ENCODE peak calls at places on chromosomes 2 and 18, in ten cellular contexts. One of them, this sample, is unnamed. For H3K4me1, the result is how much of the 10 kb centered on the place peaks cover.

GRCh38 chr2:158999458-158999857 is 31.0 kb downstream of the TANC1 start:
- DNase-seq in OCI-LY7: no peak
- DNase-seq in aorta: no peak
- DNase-seq in Panc1: no peak
- DNase-seq in neural progenitor cell: no peak
- DNase-seq in thyroid gland: no peak
- DNase-seq in ovary: no peak
- DNase-seq in fibroblast of lung: peak
- DNase-seq in SJSA1: no peak
- DNase-seq in CD8-positive, alpha-beta memory T cell: no peak
- DNase-seq in this sample: no peak

GRCh38 chr18:8480506-8481328 is 128.5 kb upstream of the RAB12 start:
- DNase-seq in aorta: no peak
- DNase-seq in OCI-LY7: peak
- DNase-seq in SJSA1: peak
- DNase-seq in Panc1: peak
- DNase-seq in ovary: peak
- DNase-seq in thyroid gland: peak
- DNase-seq in CD8-positive, alpha-beta memory T cell: no peak
- DNase-seq in fibroblast of lung: peak
- DNase-seq in neural progenitor cell: peak
- DNase-seq in this sample: peak

GRCh38 chr18:27845897-27846296 is 331.0 kb downstream of the CDH2 start:
- DNase-seq in aorta: no peak
- DNase-seq in OCI-LY7: no peak
- DNase-seq in SJSA1: no peak
- DNase-seq in fibroblast of lung: peak
- DNase-seq in Panc1: no peak
- DNase-seq in CD8-positive, alpha-beta memory T cell: no peak
- DNase-seq in ovary: no peak
- DNase-seq in neural progenitor cell: no peak
- DNase-seq in thyroid gland: no peak
- DNase-seq in this sample: no peak

GRCh38 chr2:181924336-181924735 is 32.8 kb downstream of the ITPRID2 start:
- DNase-seq in SJSA1: no peak
- DNase-seq in aorta: no peak
- DNase-seq in ovary: no peak
- DNase-seq in fibroblast of lung: no peak
- DNase-seq in neural progenitor cell: peak
- DNase-seq in thyroid gland: no peak
- DNase-seq in OCI-LY7: no peak
- DNase-seq in Panc1: no peak
- DNase-seq in CD8-positive, alpha-beta memory T cell: no peak
- DNase-seq in this sample: no peak

GRCh38 chr2:240960963-240961876 is 37.2 kb upstream of the SNED1 start:
- DNase-seq in aorta: peak
- DNase-seq in fibroblast of lung: no peak
- DNase-seq in ovary: no peak
- DNase-seq in neural progenitor cell: no peak
- DNase-seq in OCI-LY7: no peak
- DNase-seq in Panc1: no peak
- DNase-seq in CD8-positive, alpha-beta memory T cell: no peak
- DNase-seq in thyroid gland: no peak
- DNase-seq in SJSA1: peak
- DNase-seq in this sample: no peak

GRCh38 chr2:130187268-130187667 is 5.2 kb downstream of the MZT2B start:
- DNase-seq in OCI-LY7: no peak
- DNase-seq in CD8-positive, alpha-beta memory T cell: no peak
- DNase-seq in aorta: no peak
- DNase-seq in ovary: no peak
- DNase-seq in SJSA1: no peak
- DNase-seq in Panc1: no peak
- DNase-seq in fibroblast of lung: no peak
- DNase-seq in thyroid gland: no peak
- DNase-seq in neural progenitor cell: no peak
- DNase-seq in this sample: no peak

GRCh38 chr2:231708773-231709635 is 679 bp downstream of the PTMA start:
- DNase-seq in thyroid gland: peak
- DNase-seq in ovary: peak
- DNase-seq in neural progenitor cell: peak
- DNase-seq in aorta: peak
- DNase-seq in CD8-positive, alpha-beta memory T cell: peak
- DNase-seq in OCI-LY7: peak
- DNase-seq in fibroblast of lung: peak
- DNase-seq in Panc1: no peak
- DNase-seq in SJSA1: peak
- DNase-seq in this sample: no peak

GRCh38 chr2:44364604-44365003 is 2.9 kb downstream of the CAMKMT start:
- DNase-seq in thyroid gland: no peak
- DNase-seq in SJSA1: no peak
- DNase-seq in ovary: no peak
- DNase-seq in Panc1: no peak
- DNase-seq in aorta: no peak
- DNase-seq in OCI-LY7: no peak
- DNase-seq in CD8-positive, alpha-beta memory T cell: no peak
- DNase-seq in neural progenitor cell: no peak
- DNase-seq in fibroblast of lung: no peak
- DNase-seq in this sample: no peak

GRCh38 chr2:68423966-68424650 is 43.0 kb downstream of the FBXO48 start:
- DNase-seq in SJSA1: no peak
- DNase-seq in CD8-positive, alpha-beta memory T cell: peak
- DNase-seq in neural progenitor cell: no peak
- DNase-seq in Panc1: no peak
- DNase-seq in ovary: no peak
- DNase-seq in aorta: no peak
- DNase-seq in fibroblast of lung: no peak
- DNase-seq in thyroid gland: no peak
- DNase-seq in OCI-LY7: peak
- DNase-seq in this sample: no peak

GRCh38 chr2:68418855-68419254 is 48.2 kb downstream of the FBXO48 start:
- DNase-seq in neural progenitor cell: peak
- DNase-seq in SJSA1: no peak
- DNase-seq in fibroblast of lung: no peak
- DNase-seq in aorta: no peak
- DNase-seq in thyroid gland: no peak
- DNase-seq in Panc1: no peak
- DNase-seq in CD8-positive, alpha-beta memory T cell: no peak
- DNase-seq in OCI-LY7: peak
- DNase-seq in ovary: no peak
- DNase-seq in this sample: no peak

GRCh38 chr2:68418419-68418818 is 48.7 kb downstream of the FBXO48 start:
- DNase-seq in CD8-positive, alpha-beta memory T cell: no peak
- DNase-seq in Panc1: no peak
- DNase-seq in fibroblast of lung: no peak
- DNase-seq in aorta: no peak
- DNase-seq in thyroid gland: no peak
- DNase-seq in SJSA1: no peak
- DNase-seq in ovary: no peak
- DNase-seq in OCI-LY7: no peak
- DNase-seq in neural progenitor cell: no peak
- DNase-seq in this sample: no peak

GRCh38 chr2:68417931-68418330 is 49.2 kb downstream of the FBXO48 start:
- DNase-seq in Panc1: no peak
- DNase-seq in neural progenitor cell: no peak
- DNase-seq in thyroid gland: no peak
- DNase-seq in OCI-LY7: no peak
- DNase-seq in fibroblast of lung: no peak
- DNase-seq in aorta: no peak
- DNase-seq in CD8-positive, alpha-beta memory T cell: no peak
- DNase-seq in ovary: no peak
- DNase-seq in SJSA1: no peak
- DNase-seq in this sample: no peak

GRCh38 chr2:68420254-68420910 is 46.7 kb downstream of the FBXO48 start:
- DNase-seq in aorta: no peak
- DNase-seq in SJSA1: no peak
- DNase-seq in OCI-LY7: peak
- DNase-seq in ovary: no peak
- DNase-seq in Panc1: no peak
- DNase-seq in thyroid gland: no peak
- DNase-seq in CD8-positive, alpha-beta memory T cell: no peak
- DNase-seq in fibroblast of lung: no peak
- DNase-seq in neural progenitor cell: no peak
- DNase-seq in this sample: no peak
- H3K4me1 ChIP-seq in aorta: under half
- H3K4me1 ChIP-seq in SJSA1: under half
- H3K4me1 ChIP-seq in OCI-LY7: half or more
- H3K4me1 ChIP-seq in ovary: under half
- H3K4me1 ChIP-seq in Panc1: under half
- H3K4me1 ChIP-seq in thyroid gland: under half
- H3K4me1 ChIP-seq in CD8-positive, alpha-beta memory T cell: under half
- H3K4me1 ChIP-seq in fibroblast of lung: under half
- H3K4me1 ChIP-seq in neural progenitor cell: under half
- H3K4me1 ChIP-seq in this sample: under half

DNA sequence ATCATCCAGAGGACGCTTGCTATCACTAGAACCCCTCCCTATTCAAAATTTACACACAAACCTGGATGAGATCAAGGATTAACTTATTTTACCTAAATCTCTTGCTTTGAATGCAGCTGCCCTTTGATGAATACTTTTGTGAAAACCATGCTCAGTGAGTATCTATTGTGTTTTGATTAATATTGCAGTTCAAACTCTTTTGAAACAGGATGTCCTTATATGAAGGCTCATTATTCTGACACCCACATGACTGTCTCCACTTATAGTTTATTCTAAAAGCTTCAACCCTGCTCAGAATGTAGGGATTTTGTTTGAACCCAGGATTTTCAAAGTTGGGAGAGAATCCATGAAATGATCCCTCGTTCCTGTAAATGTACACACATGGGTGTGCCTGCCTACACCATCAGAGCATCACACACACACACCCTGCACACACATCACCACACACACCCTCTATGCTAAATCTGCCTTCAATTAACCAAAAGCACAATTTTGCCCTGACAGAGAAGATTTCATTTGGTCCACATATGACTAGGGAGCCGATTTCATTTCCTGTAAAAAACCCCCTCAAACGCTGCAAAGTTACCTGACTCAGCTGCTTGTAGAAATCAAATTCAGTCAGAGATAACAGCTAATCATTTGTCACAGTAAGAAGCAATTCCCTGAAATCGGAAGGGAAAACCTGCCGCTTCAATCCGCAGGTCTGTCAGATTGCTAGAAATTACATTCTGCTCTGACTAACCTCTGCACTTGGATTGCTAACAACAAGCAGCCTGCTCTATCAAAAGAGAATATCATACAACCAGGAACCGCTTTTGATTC is 65.2 kb downstream of the ZEB2 start:
- DNase-seq in aorta: no peak
- DNase-seq in ovary: no peak
- DNase-seq in fibroblast of lung: no peak
- DNase-seq in Panc1: no peak
- DNase-seq in neural progenitor cell: no peak
- DNase-seq in OCI-LY7: no peak
- DNase-seq in thyroid gland: no peak
- DNase-seq in SJSA1: no peak
- DNase-seq in CD8-positive, alpha-beta memory T cell: no peak
- DNase-seq in this sample: no peak
- H3K4me1 ChIP-seq in aorta: under half
- H3K4me1 ChIP-seq in ovary: under half
- H3K4me1 ChIP-seq in fibroblast of lung: under half
- H3K4me1 ChIP-seq in Panc1: under half
- H3K4me1 ChIP-seq in neural progenitor cell: half or more
- H3K4me1 ChIP-seq in OCI-LY7: under half
- H3K4me1 ChIP-seq in thyroid gland: under half
- H3K4me1 ChIP-seq in SJSA1: half or more
- H3K4me1 ChIP-seq in CD8-positive, alpha-beta memory T cell: under half
- H3K4me1 ChIP-seq in this sample: under half

GRCh38 chr2:134924912-134925311 is 6.3 kb downstream of the CCNT2 start:
- DNase-seq in aorta: no peak
- DNase-seq in neural progenitor cell: no peak
- DNase-seq in ovary: no peak
- DNase-seq in Panc1: no peak
- DNase-seq in thyroid gland: no peak
- DNase-seq in CD8-positive, alpha-beta memory T cell: no peak
- DNase-seq in fibroblast of lung: no peak
- DNase-seq in OCI-LY7: no peak
- DNase-seq in SJSA1: no peak
- DNase-seq in this sample: no peak
- H3K4me1 ChIP-seq in aorta: under half
- H3K4me1 ChIP-seq in neural progenitor cell: under half
- H3K4me1 ChIP-seq in ovary: under half
- H3K4me1 ChIP-seq in Panc1: under half
- H3K4me1 ChIP-seq in thyroid gland: under half
- H3K4me1 ChIP-seq in CD8-positive, alpha-beta memory T cell: half or more
- H3K4me1 ChIP-seq in fibroblast of lung: under half
- H3K4me1 ChIP-seq in OCI-LY7: under half
- H3K4me1 ChIP-seq in SJSA1: under half
- H3K4me1 ChIP-seq in this sample: under half

GRCh38 chr2:27072950-27073349 is 1.5 kb upstream of the OST4 start:
- DNase-seq in fibroblast of lung: peak
- DNase-seq in Panc1: no peak
- DNase-seq in aorta: peak
- DNase-seq in CD8-positive, alpha-beta memory T cell: no peak
- DNase-seq in SJSA1: no peak
- DNase-seq in OCI-LY7: no peak
- DNase-seq in neural progenitor cell: no peak
- DNase-seq in ovary: no peak
- DNase-seq in thyroid gland: no peak
- DNase-seq in this sample: no peak

GRCh38 chr2:27073782-27074181 is 2.3 kb upstream of the OST4 start:
- DNase-seq in SJSA1: no peak
- DNase-seq in ovary: no peak
- DNase-seq in Panc1: no peak
- DNase-seq in neural progenitor cell: no peak
- DNase-seq in OCI-LY7: no peak
- DNase-seq in CD8-positive, alpha-beta memory T cell: no peak
- DNase-seq in aorta: no peak
- DNase-seq in thyroid gland: no peak
- DNase-seq in fibroblast of lung: no peak
- DNase-seq in this sample: no peak

GRCh38 chr2:27076323-27076722 is 2.1 kb upstream of the EMILIN1 start:
- DNase-seq in OCI-LY7: no peak
- DNase-seq in aorta: no peak
- DNase-seq in SJSA1: no peak
- DNase-seq in Panc1: no peak
- DNase-seq in thyroid gland: no peak
- DNase-seq in fibroblast of lung: no peak
- DNase-seq in CD8-positive, alpha-beta memory T cell: no peak
- DNase-seq in neural progenitor cell: no peak
- DNase-seq in ovary: no peak
- DNase-seq in this sample: no peak

GRCh38 chr2:27077231-27077630 is 1.2 kb upstream of the EMILIN1 start:
- DNase-seq in thyroid gland: no peak
- DNase-seq in neural progenitor cell: no peak
- DNase-seq in Panc1: no peak
- DNase-seq in CD8-positive, alpha-beta memory T cell: no peak
- DNase-seq in SJSA1: no peak
- DNase-seq in ovary: peak
- DNase-seq in fibroblast of lung: no peak
- DNase-seq in aorta: no peak
- DNase-seq in OCI-LY7: peak
- DNase-seq in this sample: no peak

DNA sequence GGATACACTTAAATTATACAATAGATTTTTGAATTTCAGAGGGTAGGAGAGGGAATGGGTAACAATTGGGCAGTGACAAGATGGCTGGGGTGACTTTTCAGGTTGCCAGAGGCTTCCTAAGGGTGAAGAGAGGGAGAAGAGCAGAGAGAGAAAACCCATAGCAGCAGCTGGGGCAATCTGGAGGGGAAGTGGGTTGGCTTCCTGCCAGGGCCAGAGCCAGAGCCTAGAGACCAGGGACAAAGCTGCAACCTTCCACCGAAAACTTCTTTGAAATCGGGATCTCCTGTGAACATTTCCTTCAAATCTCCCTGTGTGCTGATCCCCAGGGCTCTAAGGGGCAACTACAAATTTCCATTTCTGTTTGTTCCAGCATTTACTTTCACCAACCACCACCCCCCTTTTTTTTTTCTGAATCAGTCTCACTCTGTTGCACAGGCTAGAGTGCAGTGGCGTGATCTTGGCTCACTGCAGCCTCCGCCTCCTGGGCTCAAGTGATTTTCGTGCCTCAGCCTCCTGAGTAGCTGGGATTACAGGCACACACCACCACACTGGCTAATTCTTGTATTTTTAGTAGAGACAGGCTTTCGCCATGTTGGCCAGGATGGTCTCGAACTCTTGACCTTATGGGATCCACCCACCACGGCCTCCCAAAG is 3.1 kb upstream of the EMILIN1 start:
- DNase-seq in thyroid gland: peak
- DNase-seq in ovary: peak
- DNase-seq in neural progenitor cell: no peak
- DNase-seq in Panc1: no peak
- DNase-seq in OCI-LY7: peak
- DNase-seq in fibroblast of lung: no peak
- DNase-seq in SJSA1: no peak
- DNase-seq in CD8-positive, alpha-beta memory T cell: peak
- DNase-seq in aorta: no peak
- DNase-seq in this sample: no peak
- H3K4me1 ChIP-seq in thyroid gland: under half
- H3K4me1 ChIP-seq in ovary: under half
- H3K4me1 ChIP-seq in neural progenitor cell: under half
- H3K4me1 ChIP-seq in Panc1: under half
- H3K4me1 ChIP-seq in OCI-LY7: half or more
- H3K4me1 ChIP-seq in fibroblast of lung: under half
- H3K4me1 ChIP-seq in SJSA1: half or more
- H3K4me1 ChIP-seq in CD8-positive, alpha-beta memory T cell: under half
- H3K4me1 ChIP-seq in aorta: under half
- H3K4me1 ChIP-seq in this sample: under half